ENCODE peak calls at places on chromosomes 2 and 18, in eight cellular contexts. One of them, this sample, is unnamed.

GRCh38 chr2:199775297-199775696 is 75.7 kb downstream of the FTCDNL1 start:
- DNase-seq in Peyer's patch: no peak
- DNase-seq in adrenal gland: no peak
- DNase-seq in upper lobe of left lung: no peak
- DNase-seq in thoracic aorta: no peak
- DNase-seq in tibial artery: no peak
- DNase-seq in esophagus squamous epithelium: no peak
- DNase-seq in lung: no peak
- DNase-seq in this sample: no peak

GRCh38 chr2:45874324-45874723 is 222.8 kb downstream of the PRKCE start:
- DNase-seq in upper lobe of left lung: peak; percentile 7
- DNase-seq in adrenal gland: peak; percentile 58
- DNase-seq in thoracic aorta: no peak
- DNase-seq in tibial artery: peak; percentile 73
- DNase-seq in esophagus squamous epithelium: no peak
- DNase-seq in lung: no peak
- DNase-seq in Peyer's patch: no peak
- DNase-seq in this sample: no peak

GRCh38 chr2:236568068-236568921 is 1.3 kb upstream of the ACKR3 start:
- DNase-seq in upper lobe of left lung: peak; percentile 87
- DNase-seq in adrenal gland: no peak
- DNase-seq in thoracic aorta: no peak
- DNase-seq in tibial artery: peak; percentile 48
- DNase-seq in esophagus squamous epithelium: no peak
- DNase-seq in Peyer's patch: peak; percentile 57
- DNase-seq in lung: peak; percentile 43
- DNase-seq in this sample: no peak

GRCh38 chr2:43255249-43255960 is 29.0 kb upstream of the ZFP36L2 start:
- DNase-seq in upper lobe of left lung: no peak
- DNase-seq in esophagus squamous epithelium: no peak
- DNase-seq in tibial artery: no peak
- DNase-seq in adrenal gland: no peak
- DNase-seq in Peyer's patch: no peak
- DNase-seq in lung: no peak
- DNase-seq in thoracic aorta: no peak
- DNase-seq in this sample: no peak

GRCh38 chr2:81542119-81542518 is 1237.6 kb upstream of the LRRTM1 start:
- DNase-seq in Peyer's patch: no peak
- DNase-seq in esophagus squamous epithelium: no peak
- DNase-seq in lung: no peak
- DNase-seq in thoracic aorta: no peak
- DNase-seq in tibial artery: no peak
- DNase-seq in adrenal gland: no peak
- DNase-seq in upper lobe of left lung: no peak
- DNase-seq in this sample: no peak

GRCh38 chr2:144114761-144115160 is 405.2 kb downstream of the ZEB2 start:
- DNase-seq in upper lobe of left lung: no peak
- DNase-seq in Peyer's patch: no peak
- DNase-seq in adrenal gland: no peak
- DNase-seq in tibial artery: no peak
- DNase-seq in thoracic aorta: no peak
- DNase-seq in lung: no peak
- DNase-seq in esophagus squamous epithelium: no peak
- DNase-seq in this sample: no peak

GRCh38 chr18:5543854-5544389 is at the start of gene EPB41L3:
- DNase-seq in upper lobe of left lung: peak; percentile 91
- DNase-seq in esophagus squamous epithelium: no peak
- DNase-seq in lung: no peak
- DNase-seq in thoracic aorta: no peak
- DNase-seq in tibial artery: peak; percentile 54
- DNase-seq in Peyer's patch: no peak
- DNase-seq in adrenal gland: peak; percentile 71
- DNase-seq in this sample: no peak

GRCh38 chr2:72920317-72921087 is 3.2 kb downstream of the EMX1 start:
- DNase-seq in lung: no peak
- DNase-seq in esophagus squamous epithelium: no peak
- DNase-seq in tibial artery: no peak
- DNase-seq in upper lobe of left lung: peak; percentile 84
- DNase-seq in thoracic aorta: no peak
- DNase-seq in adrenal gland: no peak
- DNase-seq in Peyer's patch: peak; percentile 14
- DNase-seq in this sample: no peak

GRCh38 chr2:120227111-120227991 is 4.2 kb upstream of the TMEM185B start:
- DNase-seq in upper lobe of left lung: no peak
- DNase-seq in tibial artery: no peak
- DNase-seq in adrenal gland: no peak
- DNase-seq in thoracic aorta: no peak
- DNase-seq in Peyer's patch: no peak
- DNase-seq in lung: no peak
- DNase-seq in esophagus squamous epithelium: no peak
- DNase-seq in this sample: no peak

GRCh38 chr2:152534460-152535131 is 182.7 kb downstream of the PRPF40A start:
- DNase-seq in tibial artery: no peak
- DNase-seq in thoracic aorta: no peak
- DNase-seq in lung: no peak
- DNase-seq in esophagus squamous epithelium: no peak
- DNase-seq in Peyer's patch: no peak
- DNase-seq in upper lobe of left lung: no peak
- DNase-seq in adrenal gland: no peak
- DNase-seq in this sample: no peak

GRCh38 chr2:56770490-56770889 is 586.7 kb downstream of the CCDC85A start:
- DNase-seq in esophagus squamous epithelium: no peak
- DNase-seq in Peyer's patch: no peak
- DNase-seq in tibial artery: no peak
- DNase-seq in thoracic aorta: no peak
- DNase-seq in lung: no peak
- DNase-seq in adrenal gland: no peak
- DNase-seq in upper lobe of left lung: no peak
- DNase-seq in this sample: no peak

GRCh38 chr18:48963555-48964480 is 13.1 kb upstream of the SMAD7 start:
- DNase-seq in Peyer's patch: no peak
- DNase-seq in upper lobe of left lung: no peak
- DNase-seq in adrenal gland: no peak
- DNase-seq in esophagus squamous epithelium: no peak
- DNase-seq in thoracic aorta: no peak
- DNase-seq in tibial artery: no peak
- DNase-seq in lung: no peak
- DNase-seq in this sample: no peak

GRCh38 chr2:155733091-155733870 is 599.2 kb downstream of the NR4A2 start:
- DNase-seq in tibial artery: no peak
- DNase-seq in lung: no peak
- DNase-seq in Peyer's patch: no peak
- DNase-seq in adrenal gland: no peak
- DNase-seq in thoracic aorta: no peak
- DNase-seq in esophagus squamous epithelium: no peak
- DNase-seq in upper lobe of left lung: no peak
- DNase-seq in this sample: no peak

GRCh38 chr2:70703900-70704549 is 64.0 kb downstream of the ADD2 start:
- DNase-seq in adrenal gland: no peak
- DNase-seq in thoracic aorta: no peak
- DNase-seq in esophagus squamous epithelium: no peak
- DNase-seq in Peyer's patch: no peak
- DNase-seq in lung: no peak
- DNase-seq in tibial artery: no peak
- DNase-seq in upper lobe of left lung: no peak
- DNase-seq in this sample: no peak

GRCh38 chr18:45316127-45316526 is 299.1 kb upstream of the SLC14A2 start:
- DNase-seq in upper lobe of left lung: no peak
- DNase-seq in Peyer's patch: no peak
- DNase-seq in esophagus squamous epithelium: no peak
- DNase-seq in adrenal gland: no peak
- DNase-seq in thoracic aorta: no peak
- DNase-seq in lung: no peak
- DNase-seq in tibial artery: no peak
- DNase-seq in this sample: no peak

GRCh38 chr18:66558773-66559172 is 45.1 kb downstream of the CDH19 start:
- DNase-seq in lung: no peak
- DNase-seq in Peyer's patch: no peak
- DNase-seq in adrenal gland: no peak
- DNase-seq in tibial artery: no peak
- DNase-seq in thoracic aorta: no peak
- DNase-seq in esophagus squamous epithelium: no peak
- DNase-seq in upper lobe of left lung: no peak
- DNase-seq in this sample: no peak

GRCh38 chr2:99342536-99342935 is 5.3 kb downstream of the EIF5B start:
- DNase-seq in upper lobe of left lung: no peak
- DNase-seq in thoracic aorta: no peak
- DNase-seq in esophagus squamous epithelium: no peak
- DNase-seq in lung: no peak
- DNase-seq in Peyer's patch: no peak
- DNase-seq in adrenal gland: no peak
- DNase-seq in tibial artery: no peak
- DNase-seq in this sample: no peak

GRCh38 chr18:34592961-34593382 is 117.1 kb upstream of the DTNA start:
- DNase-seq in upper lobe of left lung: no peak
- DNase-seq in thoracic aorta: no peak
- DNase-seq in Peyer's patch: no peak
- DNase-seq in lung: peak; percentile 34
- DNase-seq in esophagus squamous epithelium: no peak
- DNase-seq in tibial artery: peak; percentile 39
- DNase-seq in adrenal gland: peak; percentile 23
- DNase-seq in this sample: no peak

GRCh38 chr2:170123593-170123992 is 54.4 kb upstream of the MYO3B start:
- DNase-seq in Peyer's patch: no peak
- DNase-seq in thoracic aorta: no peak
- DNase-seq in esophagus squamous epithelium: no peak
- DNase-seq in tibial artery: no peak
- DNase-seq in upper lobe of left lung: no peak
- DNase-seq in adrenal gland: no peak
- DNase-seq in lung: no peak
- DNase-seq in this sample: no peak

GRCh38 chr2:85954918-85955420 is 66.2 kb upstream of the ST3GAL5 start:
- DNase-seq in thoracic aorta: no peak
- DNase-seq in upper lobe of left lung: no peak
- DNase-seq in tibial artery: no peak
- DNase-seq in esophagus squamous epithelium: no peak
- DNase-seq in adrenal gland: no peak
- DNase-seq in Peyer's patch: no peak
- DNase-seq in lung: peak; percentile 74
- DNase-seq in this sample: no peak

GRCh38 chr2:29062371-29062770 is 12.0 kb downstream of the PCARE start:
- DNase-seq in thoracic aorta: no peak
- DNase-seq in upper lobe of left lung: no peak
- DNase-seq in tibial artery: no peak
- DNase-seq in lung: no peak
- DNase-seq in esophagus squamous epithelium: no peak
- DNase-seq in adrenal gland: no peak
- DNase-seq in Peyer's patch: no peak
- DNase-seq in this sample: no peak

DNA sequence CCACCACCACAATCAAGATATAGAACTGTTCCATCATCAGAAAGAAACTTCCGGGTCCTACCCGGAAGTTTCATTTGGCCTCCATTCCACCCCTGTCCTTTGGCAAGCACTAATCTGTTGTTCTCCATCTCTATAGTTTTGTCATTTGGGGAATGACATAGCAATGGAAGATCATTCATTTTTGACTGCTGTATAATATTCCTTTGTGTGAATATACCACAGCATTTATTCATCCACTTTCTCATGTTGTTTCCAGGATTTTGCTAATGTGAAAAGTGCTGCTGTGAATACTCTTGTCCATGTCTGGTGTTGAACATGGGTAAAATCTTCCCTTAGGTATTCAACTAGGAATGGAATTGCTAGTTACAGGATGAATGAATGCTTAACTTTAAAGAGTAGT is 53.1 kb downstream of the ACOXL start:
- DNase-seq in thoracic aorta: no peak
- DNase-seq in adrenal gland: no peak
- DNase-seq in upper lobe of left lung: no peak
- DNase-seq in esophagus squamous epithelium: no peak
- DNase-seq in Peyer's patch: no peak
- DNase-seq in tibial artery: no peak
- DNase-seq in lung: no peak
- DNase-seq in this sample: no peak
- TF ChIP-seq CTCF in thoracic aorta: no peak
- TF ChIP-seq CTCF in adrenal gland: no peak
- TF ChIP-seq CTCF in upper lobe of left lung: no peak
- TF ChIP-seq CTCF in esophagus squamous epithelium: no peak
- TF ChIP-seq CTCF in Peyer's patch: no peak
- TF ChIP-seq CTCF in tibial artery: no peak
- TF ChIP-seq CTCF in lung: no peak
- TF ChIP-seq CTCF in this sample: no peak

GRCh38 chr2:172693529-172694185 is 42.0 kb upstream of the RAPGEF4 start:
- DNase-seq in Peyer's patch: no peak
- DNase-seq in adrenal gland: no peak
- DNase-seq in lung: no peak
- DNase-seq in tibial artery: no peak
- DNase-seq in esophagus squamous epithelium: no peak
- DNase-seq in upper lobe of left lung: no peak
- DNase-seq in thoracic aorta: no peak
- DNase-seq in this sample: no peak
- H3K27ac ChIP-seq in Peyer's patch: no peak overlapping the region
- H3K27ac ChIP-seq in adrenal gland: no peak overlapping the region
- H3K27ac ChIP-seq in lung: no peak overlapping the region
- H3K27ac ChIP-seq in tibial artery: no peak overlapping the region
- H3K27ac ChIP-seq in esophagus squamous epithelium: no peak overlapping the region
- H3K27ac ChIP-seq in upper lobe of left lung: no peak overlapping the region
- H3K27ac ChIP-seq in thoracic aorta: no peak overlapping the region
- H3K27ac ChIP-seq in this sample: no peak overlapping the region

GRCh38 chr18:12556946-12557806 is 100.7 kb downstream of the SPIRE1 start:
- DNase-seq in adrenal gland: no peak
- DNase-seq in Peyer's patch: no peak
- DNase-seq in upper lobe of left lung: peak; percentile 77
- DNase-seq in thoracic aorta: no peak
- DNase-seq in tibial artery: no peak
- DNase-seq in lung: no peak
- DNase-seq in esophagus squamous epithelium: no peak
- DNase-seq in this sample: no peak
- H3K9me3 ChIP-seq in adrenal gland: no peaks in the 10 kb centered on the region
- H3K9me3 ChIP-seq in Peyer's patch: peaks cover 4% of the 10 kb centered on the region
- H3K9me3 ChIP-seq in upper lobe of left lung: peaks cover 8% of the 10 kb centered on the region
- H3K9me3 ChIP-seq in thoracic aorta: no peaks in the 10 kb centered on the region
- H3K9me3 ChIP-seq in tibial artery: peaks cover 13% of the 10 kb centered on the region
- H3K9me3 ChIP-seq in lung: no peaks in the 10 kb centered on the region
- H3K9me3 ChIP-seq in esophagus squamous epithelium: no peaks in the 10 kb centered on the region
- H3K9me3 ChIP-seq in this sample: no peaks in the 10 kb centered on the region

GRCh38 chr18:80158365-80158764 is 49.3 kb downstream of the ADNP2 start:
- DNase-seq in tibial artery: no peak
- DNase-seq in esophagus squamous epithelium: no peak
- DNase-seq in adrenal gland: no peak
- DNase-seq in Peyer's patch: no peak
- DNase-seq in thoracic aorta: no peak
- DNase-seq in upper lobe of left lung: no peak
- DNase-seq in lung: no peak
- DNase-seq in this sample: no peak

GRCh38 chr18:80161781-80162417 is 52.8 kb downstream of the ADNP2 start:
- DNase-seq in upper lobe of left lung: no peak
- DNase-seq in tibial artery: no peak
- DNase-seq in lung: no peak
- DNase-seq in thoracic aorta: no peak
- DNase-seq in adrenal gland: no peak
- DNase-seq in esophagus squamous epithelium: no peak
- DNase-seq in Peyer's patch: no peak
- DNase-seq in this sample: no peak

GRCh38 chr18:80157708-80158343 is 48.8 kb downstream of the ADNP2 start:
- DNase-seq in upper lobe of left lung: no peak
- DNase-seq in esophagus squamous epithelium: no peak
- DNase-seq in tibial artery: peak; percentile 83
- DNase-seq in thoracic aorta: peak; percentile 33
- DNase-seq in lung: peak; percentile 78
- DNase-seq in Peyer's patch: peak; percentile 76
- DNase-seq in adrenal gland: peak; percentile 77
- DNase-seq in this sample: peak; percentile 67

GRCh38 chr18:80163183-80163582 is 54.1 kb downstream of the ADNP2 start:
- DNase-seq in lung: no peak
- DNase-seq in Peyer's patch: no peak
- DNase-seq in thoracic aorta: no peak
- DNase-seq in adrenal gland: no peak
- DNase-seq in tibial artery: no peak
- DNase-seq in esophagus squamous epithelium: no peak
- DNase-seq in upper lobe of left lung: no peak
- DNase-seq in this sample: no peak

GRCh38 chr18:80159713-80160636 is 50.9 kb downstream of the ADNP2 start:
- DNase-seq in adrenal gland: peak; percentile 36
- DNase-seq in Peyer's patch: no peak
- DNase-seq in tibial artery: no peak
- DNase-seq in lung: no peak
- DNase-seq in upper lobe of left lung: peak; percentile 93
- DNase-seq in esophagus squamous epithelium: no peak
- DNase-seq in thoracic aorta: no peak
- DNase-seq in this sample: peak; percentile 3
- TF ChIP-seq CTCF in adrenal gland: peak; percentile 26
- TF ChIP-seq CTCF in Peyer's patch: peak; percentile 52
- TF ChIP-seq CTCF in tibial artery: peak; percentile 24
- TF ChIP-seq CTCF in lung: no peak
- TF ChIP-seq CTCF in upper lobe of left lung: peak; percentile 40
- TF ChIP-seq CTCF in esophagus squamous epithelium: no peak
- TF ChIP-seq CTCF in thoracic aorta: peak; percentile 42
- TF ChIP-seq CTCF in this sample: peak; percentile 59

This sample was measured in CD4-positive, alpha-beta T cell.